ENCODE peak calls at places on chromosomes 5 and 9, in eight cellular contexts. K is stimulated activated CD8-positive, alpha-beta memory T cell treated with anti-CD3 and anti-CD28 coated beads, Interleukin-7, amount 100 ng/mL, for 24 hours; S is OCI-M1; U is activated CD4-positive, alpha-beta T cell treated with anti-CD3 and anti-CD28 coated beads, Interleukin-2, amount 50 U/mL, for 1 hour; G is HTR-8/SVneo; C is HT1080; D is nucleus accumbens; E is NCI-H460. B is an unnamed sample.

GRCh38 chr5:124871299-124871698 is 124.9 kb upstream of the ZNF608 start:
- DNase-seq in U (no peak), D (no peak), K (no peak), G (no peak), S (no peak), C (peak), E (no peak), B (no peak)

GRCh38 chr9:127578952-127579853 is 32.9 kb upstream of the STXBP1 start:
- DNase-seq in K (peak), G (peak), C (peak), E (peak), U (peak), D (peak), S (peak), B (peak)

GRCh38 chr5:62354028-62354874 is 48.2 kb downstream of the KIF2A start:
- DNase-seq in U (no peak), G (peak), E (peak), D (no peak), K (no peak), S (peak), C (peak), B (peak)

GRCh38 chr9:133701981-133702797 is 36.0 kb downstream of the SARDH start:
- DNase-seq in E (no peak), G (no peak), C (no peak), S (no peak), K (peak), D (no peak), U (peak), B (no peak)

GRCh38 chr5:115424030-115424429 is 120.5 kb downstream of the FEM1C start:
- DNase-seq in U (no peak), K (no peak), D (no peak), G (no peak), E (no peak), C (no peak), S (no peak), B (no peak)

GRCh38 chr5:56595561-56595960 is 219.8 kb upstream of the MAP3K1 start:
- DNase-seq in G (no peak), U (no peak), D (no peak), C (no peak), E (no peak), K (no peak), S (no peak), B (no peak)

GRCh38 chr9:121226186-121226585 is 24.5 kb upstream of the RAB14 start:
- DNase-seq in K (no peak), S (no peak), U (no peak), E (no peak), C (peak), G (no peak), D (no peak), B (peak)

GRCh38 chr5:67166460-67166871 is 30.1 kb downstream of the CD180 start:
- DNase-seq in K (peak), G (no peak), S (no peak), D (peak), E (no peak), U (peak), C (no peak), B (peak)

GRCh38 chr5:80216753-80217596 is 38.9 kb downstream of the SERINC5 start:
- DNase-seq in D (peak), K (no peak), S (peak), G (no peak), E (no peak), U (no peak), C (no peak), B (peak)

GRCh38 chr5:163645421-163646416 is 140.3 kb downstream of the MAT2B start:
- DNase-seq in G (no peak), U (no peak), E (no peak), D (no peak), S (no peak), K (no peak), C (no peak), B (no peak)

GRCh38 chr5:76960004-76960625 is 7.3 kb downstream of the CRHBP start:
- DNase-seq in G (peak), S (peak), C (peak), D (no peak), E (no peak), U (no peak), K (no peak), B (peak)

GRCh38 chr5:179800696-179801201 is 5.9 kb downstream of the MGAT4B start:
- DNase-seq in S (no peak), E (no peak), D (no peak), C (no peak), K (no peak), G (no peak), U (no peak), B (peak)

GRCh38 chr5:142636093-142636492 is 49.8 kb downstream of the FGF1 start:
- DNase-seq in C (no peak), S (no peak), E (no peak), G (no peak), U (no peak), K (no peak), D (no peak), B (no peak)

GRCh38 chr5:175746851-175747250 is 89.0 kb downstream of the HRH2 start:
- DNase-seq in G (no peak), C (peak), U (no peak), D (no peak), S (peak), E (no peak), K (no peak), B (no peak)

GRCh38 chr9:38022203-38022602 is 46.8 kb downstream of the SHB start:
- DNase-seq in D (no peak), C (no peak), U (no peak), S (no peak), K (no peak), G (no peak), E (no peak), B (no peak)

B was measured in erythroblast.